ENCODE peak calls at places on chromosomes 5 and 9, in four cellular contexts. R, N, U and L are unnamed samples.
A peak's percentile ranks its signal among the peaks of the same experiment; 100 is the strongest.

GRCh38 chr5:7246312-7246711 is 149.6 kb upstream of the ADCY2 start:
- DNase-seq in R (no peak), N (no peak), U (no peak), L (no peak)

GRCh38 chr5:65774346-65774745 is 52.3 kb downstream of the NLN start:
- DNase-seq in R (no peak), N (no peak), U (no peak), L (no peak)

GRCh38 chr5:160970605-160971191 is 118.7 kb upstream of the ATP10B start:
- DNase-seq in R (no peak), N (no peak), U (no peak), L (no peak)

GRCh38 chr5:10724799-10725507 is 36.1 kb downstream of the DAP start:
- DNase-seq in R (peak; percentile 75), N (peak; percentile 39), U (peak; percentile 86), L (peak; percentile 88)

GRCh38 chr9:29564564-29564963 is 1991.3 kb upstream of the C9orf72 start:
- DNase-seq in R (no peak), N (no peak), U (no peak), L (no peak)

GRCh38 chr9:96491079-96491879 is 41.3 kb downstream of the HABP4 start:
- DNase-seq in R (peak; percentile 35), N (no peak), U (no peak), L (no peak)

GRCh38 chr5:147712024-147712423 is 70.5 kb downstream of the JAKMIP2 start:
- DNase-seq in R (no peak), N (no peak), U (no peak), L (no peak)

GRCh38 chr9:570187-570586 is 271.3 kb upstream of the DMRT1 start:
- DNase-seq in R (no peak), N (no peak), U (no peak), L (no peak)

GRCh38 chr5:113221294-113222176 is 213.3 kb downstream of the TSSK1B start:
- DNase-seq in R (no peak), N (no peak), U (no peak), L (no peak)

GRCh38 chr9:89000281-89000875 is 9.1 kb downstream of the S1PR3 start:
- DNase-seq in R (no peak), N (peak; percentile 76), U (no peak), L (no peak)

GRCh38 chr9:88997646-88998045 is 6.4 kb downstream of the S1PR3 start:
- DNase-seq in R (no peak), N (peak; percentile 71), U (no peak), L (no peak)

GRCh38 chr9:88998506-88998905 is 7.2 kb downstream of the S1PR3 start:
- DNase-seq in R (no peak), N (no peak), U (no peak), L (no peak)

GRCh38 chr9:89000973-89001916 is 10.0 kb downstream of the S1PR3 start:
- DNase-seq in R (peak; percentile 66), N (peak; percentile 86), U (peak; percentile 33), L (no peak)

GRCh38 chr9:88998911-88999310 is 7.6 kb downstream of the S1PR3 start:
- DNase-seq in R (no peak), N (no peak), U (no peak), L (no peak)
- TF ChIP-seq POLR2AphosphoS5 in R (no peak), N (no peak), U (no peak), L (no peak)

GRCh38 chr5:135031813-135032612 is 2.0 kb downstream of the PITX1 start:
- DNase-seq in R (no peak), N (no peak), U (no peak), L (no peak)
- H3K4me3 ChIP-seq in R (peak overlapping the region; percentile 92), N (no peak overlapping the region), U (peak overlapping the region; percentile 99), L (peak overlapping the region; percentile 76)

DNA sequence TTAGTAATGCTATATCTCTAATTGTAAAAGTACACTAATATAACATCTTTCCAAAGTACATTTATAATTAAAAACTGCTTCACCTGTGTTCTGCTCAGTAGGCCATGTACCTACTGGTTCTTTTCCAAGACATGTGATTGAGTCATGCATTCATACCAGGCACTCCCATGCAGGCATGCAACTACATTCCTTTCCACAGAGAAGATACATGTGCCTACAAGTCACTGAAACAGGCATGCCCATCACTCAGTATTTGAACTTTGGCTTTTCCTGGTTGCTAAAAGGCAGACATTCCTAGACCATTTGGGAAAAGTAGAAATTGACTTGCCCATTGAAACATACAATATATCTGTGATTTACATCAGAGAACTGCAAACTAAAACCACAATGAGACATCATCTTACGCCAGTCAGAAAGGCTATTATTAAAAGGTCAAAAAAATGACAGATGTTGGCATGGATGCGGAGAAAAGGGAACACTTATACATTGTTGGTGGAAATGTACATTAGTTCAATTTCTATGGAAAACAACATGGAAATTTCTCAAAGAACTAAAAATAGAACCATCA is 148.3 kb upstream of the MOCS2 start:
- DNase-seq in R (no peak), N (no peak), U (no peak), L (no peak)
- TF ChIP-seq SIN3A in R (no peak), N (no peak), U (no peak), L (no peak)

GRCh38 chr5:134511796-134512660 is 13.4 kb upstream of the JADE2 start:
- DNase-seq in R (no peak), N (no peak), U (peak; percentile 47), L (no peak)
- TF ChIP-seq POLR2AphosphoS5 in R (peak; percentile 71), N (no peak), U (no peak), L (peak; percentile 29)